ENCODE peak calls at places on chromosome 2, in eight cellular contexts. D is stimulated activated CD4-positive, alpha-beta T cell treated with anti-CD3 and anti-CD28 coated beads, Interleukin-15, amount 100 ng/mL, for 24 hours; G is astrocyte of the spinal cord; N is HTR-8/SVneo; F is T1000; O is body of pancreas; R is glutamatergic neuron; U is cardiac fibroblast. C is an unnamed sample.

GRCh38 chr2:204578928-204579598 is 33.8 kb downstream of the PARD3B start:
- DNase-seq in D (no peak), G (no peak), N (no peak), F (no peak), O (no peak), R (no peak), U (no peak), C (no peak)

GRCh38 chr2:158729873-158730620 is 65.1 kb upstream of the DAPL1 start:
- DNase-seq in D (no peak), G (no peak), N (no peak), F (no peak), O (no peak), R (no peak), U (no peak), C (no peak)

GRCh38 chr2:219541611-219542180 is 1.9 kb downstream of the CHPF start:
- DNase-seq in D (peak), G (peak), N (peak), F (peak), O (peak), R (peak), U (peak), C (peak)

GRCh38 chr2:222882484-222882928 is 21.7 kb downstream of the ACSL3 start:
- DNase-seq in D (no peak), G (no peak), N (no peak), F (no peak), O (no peak), R (no peak), U (no peak), C (peak)

GRCh38 chr2:32192418-32192817 is 26.8 kb downstream of the SLC30A6 start:
- DNase-seq in D (no peak), G (no peak), N (no peak), F (no peak), O (no peak), R (no peak), U (no peak), C (no peak)

GRCh38 chr2:43082111-43082877 is 144.1 kb downstream of the ZFP36L2 start:
- DNase-seq in D (no peak), G (peak), N (peak), F (peak), O (no peak), R (no peak), U (peak), C (no peak)

GRCh38 chr2:51028829-51029228 is 3.1 kb downstream of the NRXN1 start:
- DNase-seq in D (no peak), G (no peak), N (no peak), F (no peak), O (no peak), R (no peak), U (no peak), C (no peak)

GRCh38 chr2:191150451-191151314 is at the start of gene STAT4:
- DNase-seq in D (peak), G (peak), N (no peak), F (no peak), O (peak), R (peak), U (peak), C (no peak)

GRCh38 chr2:34831096-34831495 is 1232.0 kb upstream of the FAM98A start:
- DNase-seq in D (no peak), G (no peak), N (no peak), F (no peak), O (no peak), R (no peak), U (no peak), C (no peak)

GRCh38 chr2:105836840-105837692 is 92.4 kb downstream of the NCK2 start:
- DNase-seq in D (peak), G (no peak), N (no peak), F (no peak), O (no peak), R (no peak), U (no peak), C (no peak)

GRCh38 chr2:205058409-205058808 is 513.1 kb downstream of the PARD3B start:
- DNase-seq in D (no peak), G (no peak), N (no peak), F (no peak), O (no peak), R (no peak), U (peak), C (no peak)

GRCh38 chr2:163155279-163155883 is 316.8 kb upstream of the KCNH7 start:
- DNase-seq in D (no peak), G (peak), N (peak), F (no peak), O (no peak), R (no peak), U (peak), C (no peak)

GRCh38 chr2:37648316-37649011 is 23.0 kb downstream of the CDC42EP3 start:
- DNase-seq in D (peak), G (no peak), N (no peak), F (no peak), O (no peak), R (peak), U (peak), C (peak)

GRCh38 chr2:171390941-171391516 is 42.8 kb downstream of the METTL8 start:
- DNase-seq in D (peak), G (peak), N (no peak), F (no peak), O (no peak), R (no peak), U (peak), C (no peak)

GRCh38 chr2:12728221-12728777 is 11.6 kb downstream of the TRIB2 start:
- DNase-seq in D (peak), G (no peak), N (no peak), F (no peak), O (no peak), R (no peak), U (no peak), C (no peak)

GRCh38 chr2:39851691-39852110 is 72.6 kb upstream of the THUMPD2 start:
- DNase-seq in D (no peak), G (peak), N (no peak), F (no peak), O (no peak), R (peak), U (peak), C (no peak)

GRCh38 chr2:152335851-152336102 is 803 bp downstream of the FMNL2 start:
- DNase-seq in D (peak), G (no peak), N (no peak), F (no peak), O (no peak), R (no peak), U (no peak), C (no peak)

GRCh38 chr2:216713691-216714411 is 18.5 kb upstream of the IGFBP5 start:
- DNase-seq in D (no peak), G (peak), N (peak), F (no peak), O (no peak), R (no peak), U (peak), C (no peak)

GRCh38 chr2:55843096-55843991 is 80.2 kb downstream of the EFEMP1 start:
- DNase-seq in D (no peak), G (peak), N (peak), F (peak), O (peak), R (no peak), U (peak), C (no peak)

GRCh38 chr2:78263571-78263970 is 741.4 kb upstream of the LRRTM4 start:
- DNase-seq in D (no peak), G (no peak), N (no peak), F (no peak), O (no peak), R (peak), U (no peak), C (no peak)

GRCh38 chr2:209472386-209472832 is 48.6 kb downstream of the MAP2 start:
- DNase-seq in D (no peak), G (peak), N (no peak), F (no peak), O (no peak), R (no peak), U (peak), C (no peak)

GRCh38 chr2:222807431-222807830 is 53.4 kb upstream of the ACSL3 start:
- DNase-seq in D (no peak), G (no peak), N (no peak), F (no peak), O (no peak), R (no peak), U (no peak), C (no peak)

GRCh38 chr2:239313251-239313650 is 87.6 kb downstream of the HDAC4 start:
- DNase-seq in D (peak), G (no peak), N (no peak), F (no peak), O (peak), R (no peak), U (no peak), C (no peak)

GRCh38 chr2:165793161-165793778 is 777 bp downstream of the GALNT3 start:
- DNase-seq in D (peak), G (peak), N (no peak), F (no peak), O (peak), R (peak), U (no peak), C (peak)

GRCh38 chr2:241493092-241493491 is 15.3 kb downstream of the STK25 start:
- DNase-seq in D (no peak), G (no peak), N (no peak), F (no peak), O (no peak), R (no peak), U (no peak), C (no peak)

GRCh38 chr2:186757009-186757408 is 63.1 kb downstream of the FAM171B start:
- DNase-seq in D (no peak), G (no peak), N (no peak), F (no peak), O (no peak), R (no peak), U (no peak), C (no peak)

GRCh38 chr2:240704651-240705050 is 13.0 kb downstream of the AQP12A start:
- DNase-seq in D (peak), G (no peak), N (no peak), F (no peak), O (no peak), R (no peak), U (no peak), C (no peak)

GRCh38 chr2:215825709-215826108 is 187.6 kb downstream of the MREG start:
- DNase-seq in D (no peak), G (no peak), N (no peak), F (no peak), O (no peak), R (no peak), U (no peak), C (no peak)

GRCh38 chr2:240917684-240918257 is 11.6 kb downstream of the CROCC2 start:
- DNase-seq in D (peak), G (no peak), N (no peak), F (no peak), O (peak), R (peak), U (no peak), C (peak)

GRCh38 chr2:191319181-191319580 is 74.0 kb downstream of the MYO1B start:
- DNase-seq in D (no peak), G (peak), N (no peak), F (no peak), O (no peak), R (no peak), U (peak), C (no peak)

GRCh38 chr2:205739618-205740017 is 57.3 kb downstream of the NRP2 start:
- DNase-seq in D (no peak), G (no peak), N (no peak), F (no peak), O (no peak), R (no peak), U (no peak), C (no peak)

GRCh38 chr2:191649519-191649918 is 28.4 kb upstream of the NABP1 start:
- DNase-seq in D (no peak), G (no peak), N (no peak), F (no peak), O (no peak), R (no peak), U (no peak), C (no peak)

GRCh38 chr2:2318949-2319348 is 12.1 kb downstream of the MYT1L start:
- DNase-seq in D (no peak), G (no peak), N (no peak), F (no peak), O (no peak), R (no peak), U (no peak), C (no peak)

GRCh38 chr2:202034249-202035088 is 814 bp downstream of the FZD7 start:
- DNase-seq in D (peak), G (peak), N (no peak), F (peak), O (peak), R (peak), U (peak), C (no peak)

GRCh38 chr2:43174368-43175186 is 51.8 kb downstream of the ZFP36L2 start:
- DNase-seq in D (peak), G (no peak), N (no peak), F (no peak), O (no peak), R (no peak), U (peak), C (no peak)